ENCODE peak calls at places on chromosomes 7 and 10, in seven cellular contexts. V, G, Y, C, L, D and U are unnamed samples.

GRCh38 chr10:127386606-127387327 is 162.3 kb upstream of the NPS start:
- DNase-seq in D (no peak), Y (no peak), V (no peak), G (no peak), L (no peak), C (no peak), U (no peak)

GRCh38 chr7:91407942-91408341 is 143.7 kb downstream of the FZD1 start:
- DNase-seq in G (no peak), C (no peak), V (no peak), D (no peak), Y (no peak), L (no peak), U (no peak)

GRCh38 chr7:151167197-151167911 is at the start of gene GBX1:
- DNase-seq in Y (no peak), V (no peak), C (no peak), D (no peak), L (peak; percentile 80), G (no peak), U (no peak)

GRCh38 chr7:107147464-107148214 is 21.2 kb upstream of the HBP1 start:
- DNase-seq in L (no peak), C (no peak), G (peak; percentile 65), Y (no peak), V (no peak), D (peak; percentile 5), U (peak; percentile 42)

GRCh38 chr7:28623105-28623730 is 210.9 kb downstream of the CREB5 start:
- DNase-seq in L (no peak), G (peak; percentile 43), C (peak; percentile 45), V (no peak), Y (peak; percentile 20), D (no peak), U (no peak)

GRCh38 chr7:155258233-155258575 is 39.5 kb upstream of the INSIG1 start:
- DNase-seq in V (peak; percentile 49), C (no peak), G (peak; percentile 69), L (no peak), D (no peak), Y (peak; percentile 26), U (no peak)

GRCh38 chr7:16071246-16071857 is 350.0 kb downstream of the CRPPA start:
- DNase-seq in D (no peak), G (peak; percentile 80), L (no peak), C (peak; percentile 51), Y (no peak), V (peak; percentile 43), U (peak; percentile 56)

GRCh38 chr10:6647811-6648526 is 67.9 kb upstream of the PRKCQ start:
- DNase-seq in V (no peak), L (no peak), G (no peak), D (peak; percentile 55), Y (no peak), C (peak; percentile 7), U (peak; percentile 49)

GRCh38 chr10:96910488-96911395 is 78.6 kb downstream of the LCOR start:
- DNase-seq in D (no peak), V (no peak), L (no peak), C (peak; percentile 31), G (peak; percentile 56), Y (no peak), U (peak; percentile 57)

GRCh38 chr7:37942934-37943610 is 22.6 kb downstream of the EPDR1 start:
- DNase-seq in G (peak; percentile 42), L (peak; percentile 77), Y (no peak), D (peak; percentile 45), C (no peak), V (no peak), U (peak; percentile 99)

GRCh38 chr7:4681218-4681851 is 760 bp upstream of the FOXK1 start:
- DNase-seq in V (no peak), L (no peak), G (no peak), Y (no peak), C (no peak), D (no peak), U (no peak)

GRCh38 chr10:108095932-108096925 is 931.7 kb upstream of the SORCS1 start:
- DNase-seq in D (no peak), Y (no peak), C (no peak), L (peak; percentile 54), V (no peak), G (no peak), U (no peak)